ENCODE peak calls at places on chromosomes 1 and 21, in four cellular contexts. One of them, this sample, is unnamed.

GRCh38 chr1:213989071-213989739 is 1.4 kb downstream of the PROX1 start:
- DNase-seq in K562: no peak
- DNase-seq in GM12878: no peak
- DNase-seq in HepG2: peak
- DNase-seq in this sample: no peak

GRCh38 chr1:147527941-147528936 is 13.1 kb upstream of the BCL9 start:
- DNase-seq in HepG2: no peak
- DNase-seq in K562: no peak
- DNase-seq in GM12878: no peak
- DNase-seq in this sample: no peak

GRCh38 chr1:112625696-112626095 is 6.1 kb downstream of the CAPZA1 start:
- DNase-seq in K562: peak
- DNase-seq in GM12878: no peak
- DNase-seq in HepG2: no peak
- DNase-seq in this sample: no peak

GRCh38 chr1:205571747-205572146 is 60.1 kb downstream of the ELK4 start:
- DNase-seq in K562: no peak
- DNase-seq in HepG2: no peak
- DNase-seq in GM12878: no peak
- DNase-seq in this sample: no peak

GRCh38 chr21:45457161-45457831 is 52.3 kb downstream of the COL18A1 start:
- DNase-seq in K562: no peak
- DNase-seq in HepG2: no peak
- DNase-seq in GM12878: no peak
- DNase-seq in this sample: no peak

GRCh38 chr1:116168277-116169032 is 57.3 kb downstream of the MAB21L3 start:
- DNase-seq in GM12878: no peak
- DNase-seq in K562: peak
- DNase-seq in HepG2: no peak
- DNase-seq in this sample: peak

GRCh38 chr1:54842963-54843362 is 41.8 kb upstream of the TTC22 start:
- DNase-seq in HepG2: no peak
- DNase-seq in K562: no peak
- DNase-seq in GM12878: no peak
- DNase-seq in this sample: no peak

GRCh38 chr1:64917328-64917861 is 49.0 kb downstream of the JAK1 start:
- DNase-seq in K562: no peak
- DNase-seq in HepG2: peak
- DNase-seq in GM12878: no peak
- DNase-seq in this sample: no peak

GRCh38 chr1:7418442-7419080 is 352.5 kb upstream of the VAMP3 start:
- DNase-seq in GM12878: no peak
- DNase-seq in HepG2: no peak
- DNase-seq in K562: no peak
- DNase-seq in this sample: no peak

GRCh38 chr1:183840140-183840539 is 35.2 kb downstream of the RGL1 start:
- DNase-seq in GM12878: no peak
- DNase-seq in K562: no peak
- DNase-seq in HepG2: no peak
- DNase-seq in this sample: no peak

GRCh38 chr1:223741861-223742260 is 29.5 kb downstream of the CAPN2 start:
- DNase-seq in GM12878: no peak
- DNase-seq in HepG2: no peak
- DNase-seq in K562: no peak
- DNase-seq in this sample: no peak

GRCh38 chr21:34935452-34935851 is 113.7 kb downstream of the RUNX1 start:
- DNase-seq in HepG2: no peak
- DNase-seq in K562: no peak
- DNase-seq in GM12878: no peak
- DNase-seq in this sample: no peak

GRCh38 chr21:34936299-34936698 is 112.8 kb downstream of the RUNX1 start:
- DNase-seq in HepG2: no peak
- DNase-seq in K562: no peak
- DNase-seq in GM12878: no peak
- DNase-seq in this sample: no peak

GRCh38 chr21:34935868-34936267 is 113.2 kb downstream of the RUNX1 start:
- DNase-seq in HepG2: no peak
- DNase-seq in K562: no peak
- DNase-seq in GM12878: no peak
- DNase-seq in this sample: no peak

GRCh38 chr21:34938079-34938764 is 110.9 kb downstream of the RUNX1 start:
- DNase-seq in GM12878: no peak
- DNase-seq in HepG2: no peak
- DNase-seq in K562: no peak
- DNase-seq in this sample: no peak

DNA sequence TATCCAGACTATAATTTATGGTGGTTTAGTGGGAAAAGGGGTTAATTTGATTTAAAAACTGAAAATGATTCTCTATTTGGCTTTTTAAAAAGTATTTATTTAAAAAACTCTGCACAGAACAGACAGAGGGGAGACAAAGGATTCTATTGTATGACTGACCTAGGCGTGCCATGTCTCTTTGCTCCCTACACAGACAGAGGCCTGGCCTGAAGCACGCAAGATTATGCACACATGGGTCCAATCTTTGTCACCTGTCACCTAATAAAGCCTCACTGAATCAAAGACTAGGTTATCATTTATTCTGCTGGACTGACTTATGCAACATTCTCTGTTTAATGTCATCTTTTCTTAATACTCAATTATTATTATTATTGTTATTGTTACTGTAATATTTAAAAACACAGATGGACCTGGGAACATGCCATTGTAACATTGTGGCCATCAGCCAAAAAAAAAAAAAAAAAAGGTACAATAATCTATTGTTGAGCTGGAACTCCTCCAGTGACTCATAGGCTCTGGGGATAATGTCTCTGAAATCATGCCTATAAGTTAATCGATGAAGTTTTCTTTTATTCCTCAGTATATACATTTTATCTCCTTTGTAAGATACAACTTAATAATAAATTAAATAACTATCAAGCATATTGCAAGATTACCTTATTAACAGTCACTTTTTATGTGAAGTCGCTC is 112.1 kb downstream of the RUNX1 start:
- DNase-seq in HepG2: peak
- DNase-seq in GM12878: no peak
- DNase-seq in K562: no peak
- DNase-seq in this sample: no peak
- TF ChIP-seq BHLHE40 in HepG2: no peak
- TF ChIP-seq BHLHE40 in GM12878: no peak
- TF ChIP-seq BHLHE40 in K562: no peak
- TF ChIP-seq BHLHE40 in this sample: no peak

GRCh38 chr21:14591277-14591876 is 45.3 kb upstream of the SAMSN1 start:
- DNase-seq in HepG2: no peak
- DNase-seq in K562: no peak
- DNase-seq in GM12878: no peak
- DNase-seq in this sample: no peak

GRCh38 chr21:14594967-14595366 is 48.9 kb upstream of the SAMSN1 start:
- DNase-seq in HepG2: no peak
- DNase-seq in GM12878: no peak
- DNase-seq in K562: no peak
- DNase-seq in this sample: no peak

GRCh38 chr21:14589855-14590563 is 43.9 kb upstream of the SAMSN1 start:
- DNase-seq in GM12878: no peak
- DNase-seq in K562: no peak
- DNase-seq in HepG2: no peak
- DNase-seq in this sample: no peak

GRCh38 chr21:14595449-14595848 is 49.3 kb upstream of the SAMSN1 start:
- DNase-seq in HepG2: no peak
- DNase-seq in K562: no peak
- DNase-seq in GM12878: no peak
- DNase-seq in this sample: no peak

DNA sequence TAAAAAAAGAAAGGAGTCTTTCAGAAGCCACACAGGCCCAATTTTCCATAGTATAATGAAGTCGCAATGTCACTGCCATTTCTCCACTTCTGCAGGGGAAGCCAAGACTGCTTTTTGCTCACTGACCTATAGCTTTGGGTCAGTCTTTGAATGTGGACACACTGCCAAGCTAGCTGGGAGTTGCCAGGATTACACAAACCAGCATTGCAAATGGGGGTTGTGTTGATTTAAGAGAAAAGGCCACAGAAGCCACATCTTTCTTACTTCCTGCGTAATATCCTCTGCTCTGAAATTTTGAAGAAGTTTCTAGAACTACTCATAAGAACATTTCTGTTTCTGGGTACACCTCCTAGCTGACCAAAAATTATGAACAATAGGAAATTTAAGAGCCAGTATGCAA is 45.8 kb upstream of the SAMSN1 start:
- DNase-seq in GM12878: no peak
- DNase-seq in K562: no peak
- DNase-seq in HepG2: no peak
- DNase-seq in this sample: no peak
- TF ChIP-seq FOXK2 in GM12878: no peak
- TF ChIP-seq FOXK2 in K562: no peak
- TF ChIP-seq FOXK2 in HepG2: no peak
- TF ChIP-seq FOXK2 in this sample: no peak

GRCh38 chr1:201533836-201534235 is 5.1 kb upstream of the NAV1 start:
- DNase-seq in HepG2: no peak
- DNase-seq in GM12878: no peak
- DNase-seq in K562: no peak
- DNase-seq in this sample: no peak

GRCh38 chr1:201535046-201535777 is 3.7 kb upstream of the NAV1 start:
- DNase-seq in K562: no peak
- DNase-seq in GM12878: no peak
- DNase-seq in HepG2: no peak
- DNase-seq in this sample: no peak

GRCh38 chr1:201530741-201531521 is 8.0 kb upstream of the NAV1 start:
- DNase-seq in GM12878: no peak
- DNase-seq in HepG2: peak
- DNase-seq in K562: peak
- DNase-seq in this sample: peak

GRCh38 chr1:201528631-201529260 is 10.2 kb upstream of the NAV1 start:
- DNase-seq in K562: no peak
- DNase-seq in HepG2: no peak
- DNase-seq in GM12878: no peak
- DNase-seq in this sample: no peak

GRCh38 chr1:201531551-201532425 is 7.1 kb upstream of the NAV1 start:
- DNase-seq in GM12878: no peak
- DNase-seq in K562: no peak
- DNase-seq in HepG2: no peak
- DNase-seq in this sample: no peak
- TF ChIP-seq BHLHE40 in GM12878: no peak
- TF ChIP-seq BHLHE40 in K562: no peak
- TF ChIP-seq BHLHE40 in HepG2: no peak
- TF ChIP-seq BHLHE40 in this sample: no peak

DNA sequence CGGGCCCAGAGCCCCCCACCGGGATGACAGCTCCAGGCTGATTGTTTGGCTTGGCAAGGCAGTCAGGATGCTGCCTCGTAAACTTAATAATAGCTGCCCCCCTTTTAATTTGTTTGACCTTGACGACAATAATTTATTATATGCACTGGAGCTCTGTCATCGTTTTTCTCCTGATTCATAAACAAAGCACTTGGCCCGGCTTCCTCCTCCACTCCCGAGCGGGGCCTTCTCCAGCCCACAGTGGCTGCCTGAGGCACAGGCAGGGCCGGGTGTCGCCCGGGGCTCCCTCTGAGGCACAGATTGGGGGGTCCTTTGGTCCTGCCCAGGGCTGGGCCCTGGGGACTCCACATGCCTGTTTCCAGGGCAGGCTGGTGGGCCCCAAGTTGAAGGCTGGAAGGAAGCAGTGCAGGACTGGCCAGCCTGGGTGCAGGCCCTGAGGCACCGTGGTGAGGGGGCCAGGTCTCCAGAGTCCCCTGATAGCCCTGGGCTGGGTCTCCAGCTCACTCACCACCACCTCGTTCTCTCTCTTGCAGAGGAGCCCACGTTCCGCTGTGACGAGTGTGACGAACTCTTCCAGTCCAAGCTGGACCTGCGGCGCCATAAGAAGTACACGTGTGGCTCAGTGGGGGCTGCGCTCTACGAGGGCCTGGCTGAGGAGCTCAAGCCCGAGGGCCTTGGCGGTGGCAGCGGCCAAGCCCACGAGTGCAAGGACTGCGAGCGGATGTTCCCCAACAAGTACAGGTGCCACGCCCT is 52.0 kb upstream of the ARHGEF16 start:
- DNase-seq in K562: no peak
- DNase-seq in GM12878: no peak
- DNase-seq in HepG2: no peak
- DNase-seq in this sample: no peak
- TF ChIP-seq FOXK2 in K562: no peak
- TF ChIP-seq FOXK2 in GM12878: no peak
- TF ChIP-seq FOXK2 in HepG2: no peak
- TF ChIP-seq FOXK2 in this sample: no peak

GRCh38 chr1:44103270-44104131 is 15.1 kb upstream of the KLF17 start:
- DNase-seq in GM12878: no peak
- DNase-seq in K562: no peak
- DNase-seq in HepG2: peak
- DNase-seq in this sample: no peak
- TF ChIP-seq BHLHE40 in GM12878: no peak
- TF ChIP-seq BHLHE40 in K562: no peak
- TF ChIP-seq BHLHE40 in HepG2: no peak
- TF ChIP-seq BHLHE40 in this sample: no peak

GRCh38 chr1:155609515-155610256 is at the start of gene MSTO1:
- DNase-seq in HepG2: peak
- DNase-seq in GM12878: peak
- DNase-seq in K562: peak
- DNase-seq in this sample: peak

GRCh38 chr1:155608888-155609225 is 1.2 kb upstream of the MSTO1 start:
- DNase-seq in HepG2: no peak
- DNase-seq in K562: no peak
- DNase-seq in GM12878: no peak
- DNase-seq in this sample: no peak

DNA sequence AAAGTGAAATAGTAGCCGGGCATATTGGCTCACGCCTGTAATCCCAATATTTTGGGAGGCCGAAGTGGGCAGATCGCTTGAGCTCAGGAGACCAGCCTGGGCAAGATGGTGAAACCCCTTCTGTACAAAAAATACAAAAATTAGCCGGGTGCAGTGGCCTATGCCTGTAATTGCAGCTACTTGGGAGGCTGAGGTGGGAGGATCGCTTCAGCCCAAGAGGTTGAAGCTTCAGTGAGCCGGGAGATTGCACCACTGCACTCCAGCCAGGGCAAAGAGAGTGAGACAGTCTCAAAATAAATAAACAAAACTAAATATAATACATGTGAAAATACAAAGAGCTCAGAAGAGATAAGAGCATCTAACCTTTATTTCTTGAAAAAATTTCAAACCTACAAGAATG is 2.3 kb upstream of the MSTO1 start:
- DNase-seq in GM12878: no peak
- DNase-seq in HepG2: no peak
- DNase-seq in K562: no peak
- DNase-seq in this sample: no peak
- TF ChIP-seq FOXK2 in GM12878: no peak
- TF ChIP-seq FOXK2 in HepG2: no peak
- TF ChIP-seq FOXK2 in K562: no peak
- TF ChIP-seq FOXK2 in this sample: no peak

DNA sequence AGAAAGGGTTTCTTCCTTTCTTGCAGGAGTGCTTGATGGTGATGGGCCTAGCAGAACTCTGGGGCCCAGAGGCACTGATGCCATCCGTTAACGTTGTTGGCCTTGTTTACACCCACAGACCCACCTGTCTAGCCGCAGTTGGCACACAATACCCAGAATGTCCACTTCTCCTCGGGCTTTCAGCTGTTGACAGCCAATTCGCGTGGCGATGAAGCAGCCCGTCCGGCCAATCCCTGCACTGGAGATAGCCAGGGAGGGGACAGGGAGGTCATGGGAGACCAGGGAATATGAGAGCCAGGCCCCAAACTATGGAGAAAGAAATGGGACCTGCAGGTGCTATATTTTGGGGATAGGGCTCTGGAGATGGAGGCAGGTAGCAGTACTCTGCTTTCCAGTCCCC is 5.7 kb upstream of the ARL8A start:
- DNase-seq in K562: no peak
- DNase-seq in GM12878: no peak
- DNase-seq in HepG2: no peak
- DNase-seq in this sample: no peak
- TF ChIP-seq BHLHE40 in K562: no peak
- TF ChIP-seq BHLHE40 in GM12878: no peak
- TF ChIP-seq BHLHE40 in HepG2: no peak
- TF ChIP-seq BHLHE40 in this sample: no peak